ENCODE peak calls at places on chromosomes 3 and 15, in ten cellular contexts. One of them, this sample, is unnamed. For H3K4me1, H3K27me3 and H3K36me3, the result is how much of the 10 kb centered on the place peaks cover.

GRCh38 chr3:116444819-116445290 is 432 bp downstream of the LSAMP start:
- DNase-seq in spleen: no peak
- DNase-seq in IMR-90: no peak
- DNase-seq in left ventricle myocardium inferior: no peak
- DNase-seq in testis: peak
- DNase-seq in CD4-positive, CD25-positive, alpha-beta regulatory T cell: no peak
- DNase-seq in transverse colon: no peak
- DNase-seq in CD8-positive, alpha-beta T cell: no peak
- DNase-seq in GM23338: peak
- DNase-seq in lower lobe of right lung: no peak
- DNase-seq in this sample: no peak

GRCh38 chr3:9183811-9184463 is 65.5 kb downstream of the SRGAP3 start:
- DNase-seq in CD4-positive, CD25-positive, alpha-beta regulatory T cell: no peak
- DNase-seq in lower lobe of right lung: no peak
- DNase-seq in spleen: no peak
- DNase-seq in GM23338: peak
- DNase-seq in left ventricle myocardium inferior: no peak
- DNase-seq in testis: no peak
- DNase-seq in transverse colon: no peak
- DNase-seq in CD8-positive, alpha-beta T cell: no peak
- DNase-seq in IMR-90: no peak
- DNase-seq in this sample: no peak

GRCh38 chr15:91422704-91423254 is 322.7 kb downstream of the SV2B start:
- DNase-seq in CD4-positive, CD25-positive, alpha-beta regulatory T cell: peak
- DNase-seq in transverse colon: no peak
- DNase-seq in lower lobe of right lung: no peak
- DNase-seq in testis: no peak
- DNase-seq in spleen: no peak
- DNase-seq in GM23338: peak
- DNase-seq in left ventricle myocardium inferior: no peak
- DNase-seq in CD8-positive, alpha-beta T cell: no peak
- DNase-seq in IMR-90: no peak
- DNase-seq in this sample: no peak

GRCh38 chr15:52078876-52079700 is 33.5 kb downstream of the BCL2L10 start:
- DNase-seq in transverse colon: peak
- DNase-seq in IMR-90: peak
- DNase-seq in left ventricle myocardium inferior: peak
- DNase-seq in CD4-positive, CD25-positive, alpha-beta regulatory T cell: peak
- DNase-seq in CD8-positive, alpha-beta T cell: peak
- DNase-seq in GM23338: peak
- DNase-seq in spleen: peak
- DNase-seq in lower lobe of right lung: peak
- DNase-seq in testis: peak
- DNase-seq in this sample: peak

GRCh38 chr3:14680716-14681115 is 5.8 kb downstream of the C3orf20 start:
- DNase-seq in transverse colon: no peak
- DNase-seq in lower lobe of right lung: no peak
- DNase-seq in testis: peak
- DNase-seq in GM23338: no peak
- DNase-seq in spleen: no peak
- DNase-seq in CD8-positive, alpha-beta T cell: no peak
- DNase-seq in left ventricle myocardium inferior: no peak
- DNase-seq in CD4-positive, CD25-positive, alpha-beta regulatory T cell: no peak
- DNase-seq in IMR-90: peak
- DNase-seq in this sample: no peak

GRCh38 chr3:31255007-31255603 is 277.6 kb upstream of the STT3B start:
- DNase-seq in lower lobe of right lung: no peak
- DNase-seq in spleen: no peak
- DNase-seq in transverse colon: no peak
- DNase-seq in left ventricle myocardium inferior: no peak
- DNase-seq in IMR-90: no peak
- DNase-seq in testis: no peak
- DNase-seq in GM23338: no peak
- DNase-seq in CD8-positive, alpha-beta T cell: no peak
- DNase-seq in CD4-positive, CD25-positive, alpha-beta regulatory T cell: no peak
- DNase-seq in this sample: no peak

GRCh38 chr15:60026555-60026954 is 22.4 kb downstream of the FOXB1 start:
- DNase-seq in CD4-positive, CD25-positive, alpha-beta regulatory T cell: no peak
- DNase-seq in IMR-90: no peak
- DNase-seq in spleen: no peak
- DNase-seq in testis: peak
- DNase-seq in left ventricle myocardium inferior: no peak
- DNase-seq in transverse colon: no peak
- DNase-seq in CD8-positive, alpha-beta T cell: no peak
- DNase-seq in GM23338: no peak
- DNase-seq in lower lobe of right lung: no peak
- DNase-seq in this sample: no peak

GRCh38 chr3:127672429-127673190 is at the start of gene ABTB1:
- DNase-seq in lower lobe of right lung: peak
- DNase-seq in IMR-90: peak
- DNase-seq in GM23338: peak
- DNase-seq in testis: peak
- DNase-seq in left ventricle myocardium inferior: peak
- DNase-seq in CD4-positive, CD25-positive, alpha-beta regulatory T cell: peak
- DNase-seq in transverse colon: peak
- DNase-seq in CD8-positive, alpha-beta T cell: peak
- DNase-seq in spleen: peak
- DNase-seq in this sample: peak

GRCh38 chr15:39939487-39940452 is 5.9 kb downstream of the EIF2AK4 start:
- DNase-seq in left ventricle myocardium inferior: peak
- DNase-seq in testis: no peak
- DNase-seq in CD4-positive, CD25-positive, alpha-beta regulatory T cell: no peak
- DNase-seq in transverse colon: no peak
- DNase-seq in CD8-positive, alpha-beta T cell: no peak
- DNase-seq in GM23338: no peak
- DNase-seq in lower lobe of right lung: no peak
- DNase-seq in spleen: no peak
- DNase-seq in IMR-90: no peak
- DNase-seq in this sample: no peak

GRCh38 chr3:71185733-71186455 is 397.6 kb downstream of the FOXP1 start:
- DNase-seq in spleen: no peak
- DNase-seq in lower lobe of right lung: no peak
- DNase-seq in IMR-90: peak
- DNase-seq in CD4-positive, CD25-positive, alpha-beta regulatory T cell: peak
- DNase-seq in transverse colon: peak
- DNase-seq in CD8-positive, alpha-beta T cell: peak
- DNase-seq in testis: no peak
- DNase-seq in left ventricle myocardium inferior: no peak
- DNase-seq in GM23338: no peak
- DNase-seq in this sample: no peak

GRCh38 chr3:96831175-96831574 is 16.8 kb downstream of the EPHA6 start:
- DNase-seq in testis: no peak
- DNase-seq in spleen: no peak
- DNase-seq in IMR-90: no peak
- DNase-seq in lower lobe of right lung: no peak
- DNase-seq in CD8-positive, alpha-beta T cell: no peak
- DNase-seq in GM23338: no peak
- DNase-seq in transverse colon: no peak
- DNase-seq in CD4-positive, CD25-positive, alpha-beta regulatory T cell: no peak
- DNase-seq in left ventricle myocardium inferior: no peak
- DNase-seq in this sample: no peak

GRCh38 chr15:38844683-38845195 is 280.1 kb upstream of the RASGRP1 start:
- DNase-seq in testis: no peak
- DNase-seq in lower lobe of right lung: no peak
- DNase-seq in spleen: no peak
- DNase-seq in GM23338: no peak
- DNase-seq in CD4-positive, CD25-positive, alpha-beta regulatory T cell: no peak
- DNase-seq in left ventricle myocardium inferior: no peak
- DNase-seq in IMR-90: peak
- DNase-seq in transverse colon: no peak
- DNase-seq in CD8-positive, alpha-beta T cell: no peak
- DNase-seq in this sample: no peak

GRCh38 chr15:96362001-96362758 is 31.7 kb downstream of the NR2F2 start:
- DNase-seq in testis: no peak
- DNase-seq in GM23338: peak
- DNase-seq in IMR-90: no peak
- DNase-seq in left ventricle myocardium inferior: no peak
- DNase-seq in CD4-positive, CD25-positive, alpha-beta regulatory T cell: no peak
- DNase-seq in spleen: no peak
- DNase-seq in CD8-positive, alpha-beta T cell: no peak
- DNase-seq in transverse colon: no peak
- DNase-seq in lower lobe of right lung: no peak
- DNase-seq in this sample: no peak

GRCh38 chr3:66303556-66303955 is 82.8 kb downstream of the SLC25A26 start:
- DNase-seq in CD4-positive, CD25-positive, alpha-beta regulatory T cell: peak
- DNase-seq in CD8-positive, alpha-beta T cell: peak
- DNase-seq in transverse colon: no peak
- DNase-seq in lower lobe of right lung: no peak
- DNase-seq in GM23338: no peak
- DNase-seq in testis: no peak
- DNase-seq in IMR-90: no peak
- DNase-seq in left ventricle myocardium inferior: no peak
- DNase-seq in spleen: no peak
- DNase-seq in this sample: no peak

DNA sequence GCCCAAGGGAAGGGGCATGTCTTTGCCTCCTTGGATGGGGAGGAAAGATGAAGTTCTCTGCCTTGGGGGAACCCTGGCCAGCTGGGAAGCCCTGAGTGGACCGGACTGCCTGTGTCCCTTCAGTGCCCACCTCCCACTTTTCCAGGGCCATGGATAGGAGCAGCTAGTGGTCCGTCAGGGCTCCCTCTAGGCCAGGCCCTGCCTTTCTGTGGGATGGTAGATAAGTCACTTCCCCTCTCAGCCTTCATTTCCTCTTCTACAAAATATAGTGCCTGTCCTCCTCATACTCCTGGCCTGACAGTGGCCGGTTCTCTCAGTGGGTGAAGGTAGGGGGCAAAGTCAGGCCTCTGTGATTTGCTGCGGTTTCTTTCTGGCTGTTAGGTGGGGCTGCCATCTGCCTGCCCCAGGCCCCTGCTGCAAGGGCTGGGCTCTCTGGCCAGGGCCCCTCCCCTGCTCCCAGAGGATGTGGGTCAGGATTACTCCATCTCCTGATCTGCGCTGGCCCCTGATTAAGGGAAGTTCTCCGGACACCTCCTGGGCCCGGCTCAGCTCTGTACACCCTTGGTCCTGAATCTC is 1.4 kb downstream of the PLEKHO2 start:
- DNase-seq in spleen: peak
- DNase-seq in CD4-positive, CD25-positive, alpha-beta regulatory T cell: peak
- DNase-seq in transverse colon: peak
- DNase-seq in left ventricle myocardium inferior: peak
- DNase-seq in testis: no peak
- DNase-seq in GM23338: no peak
- DNase-seq in lower lobe of right lung: peak
- DNase-seq in IMR-90: peak
- DNase-seq in CD8-positive, alpha-beta T cell: no peak
- DNase-seq in this sample: no peak
- H3K4me1 ChIP-seq in spleen: half or more
- H3K4me1 ChIP-seq in CD4-positive, CD25-positive, alpha-beta regulatory T cell: half or more
- H3K4me1 ChIP-seq in transverse colon: half or more
- H3K4me1 ChIP-seq in left ventricle myocardium inferior: half or more
- H3K4me1 ChIP-seq in testis: under half
- H3K4me1 ChIP-seq in GM23338: half or more
- H3K4me1 ChIP-seq in lower lobe of right lung: half or more
- H3K4me1 ChIP-seq in IMR-90: under half
- H3K4me1 ChIP-seq in CD8-positive, alpha-beta T cell: half or more
- H3K4me1 ChIP-seq in this sample: under half

GRCh38 chr3:156395961-156396700 is 158.8 kb downstream of the SSR3 start:
- DNase-seq in left ventricle myocardium inferior: no peak
- DNase-seq in IMR-90: no peak
- DNase-seq in transverse colon: no peak
- DNase-seq in lower lobe of right lung: no peak
- DNase-seq in CD8-positive, alpha-beta T cell: no peak
- DNase-seq in GM23338: no peak
- DNase-seq in testis: no peak
- DNase-seq in CD4-positive, CD25-positive, alpha-beta regulatory T cell: no peak
- DNase-seq in spleen: no peak
- DNase-seq in this sample: no peak
- H3K27me3 ChIP-seq in left ventricle myocardium inferior: under half
- H3K27me3 ChIP-seq in IMR-90: under half
- H3K27me3 ChIP-seq in transverse colon: under half
- H3K27me3 ChIP-seq in lower lobe of right lung: under half
- H3K27me3 ChIP-seq in CD8-positive, alpha-beta T cell: under half
- H3K27me3 ChIP-seq in GM23338: under half
- H3K27me3 ChIP-seq in testis: under half
- H3K27me3 ChIP-seq in CD4-positive, CD25-positive, alpha-beta regulatory T cell: under half
- H3K27me3 ChIP-seq in spleen: under half
- H3K27me3 ChIP-seq in this sample: under half

DNA sequence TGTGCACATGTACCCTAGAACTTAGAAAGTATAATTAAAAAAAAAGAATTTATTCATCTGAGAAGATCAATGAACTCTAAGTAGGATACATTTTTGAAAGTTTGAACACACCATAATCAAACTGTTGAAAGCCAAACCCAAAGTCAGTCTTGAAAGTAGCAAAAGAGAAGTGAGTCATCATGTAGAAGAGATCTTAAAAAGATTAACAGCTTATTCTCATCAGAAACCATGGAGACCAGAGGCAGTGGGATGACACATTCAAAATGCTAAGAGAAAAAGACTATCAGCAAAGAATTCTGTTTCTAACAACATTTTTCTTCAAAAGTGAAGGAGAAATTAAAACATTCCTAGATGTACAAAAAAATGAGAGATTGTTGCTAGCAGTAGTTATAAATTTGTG is 60.7 kb downstream of the TIMP4 start:
- DNase-seq in lower lobe of right lung: no peak
- DNase-seq in testis: no peak
- DNase-seq in CD4-positive, CD25-positive, alpha-beta regulatory T cell: no peak
- DNase-seq in left ventricle myocardium inferior: no peak
- DNase-seq in CD8-positive, alpha-beta T cell: no peak
- DNase-seq in IMR-90: no peak
- DNase-seq in transverse colon: no peak
- DNase-seq in GM23338: no peak
- DNase-seq in spleen: no peak
- DNase-seq in this sample: no peak
- H3K36me3 ChIP-seq in lower lobe of right lung: under half
- H3K36me3 ChIP-seq in testis: under half
- H3K36me3 ChIP-seq in CD4-positive, CD25-positive, alpha-beta regulatory T cell: under half
- H3K36me3 ChIP-seq in left ventricle myocardium inferior: under half
- H3K36me3 ChIP-seq in CD8-positive, alpha-beta T cell: under half
- H3K36me3 ChIP-seq in IMR-90: under half
- H3K36me3 ChIP-seq in transverse colon: under half
- H3K36me3 ChIP-seq in GM23338: under half
- H3K36me3 ChIP-seq in spleen: under half
- H3K36me3 ChIP-seq in this sample: under half

DNA sequence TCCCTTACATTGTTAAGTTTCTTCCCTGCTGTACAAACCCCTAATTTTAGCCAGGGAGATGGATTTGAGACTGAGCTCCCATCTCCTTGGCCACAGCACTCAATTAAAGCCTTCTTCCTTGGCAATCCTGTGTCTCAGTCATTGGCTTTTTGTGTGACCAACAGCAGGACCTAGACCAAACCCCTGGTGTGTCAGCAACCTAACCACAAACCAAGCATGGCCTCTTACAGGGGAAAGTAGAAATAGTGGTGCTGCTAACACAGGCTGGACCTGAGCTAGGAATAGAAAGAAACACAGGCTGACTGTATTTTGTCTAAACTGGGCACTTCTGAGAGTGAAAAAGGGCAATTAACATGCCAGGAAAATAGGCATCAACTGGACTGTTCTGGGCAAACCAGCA is 37.9 kb downstream of the PPCDC start:
- DNase-seq in transverse colon: no peak
- DNase-seq in lower lobe of right lung: no peak
- DNase-seq in testis: no peak
- DNase-seq in CD4-positive, CD25-positive, alpha-beta regulatory T cell: no peak
- DNase-seq in spleen: no peak
- DNase-seq in left ventricle myocardium inferior: no peak
- DNase-seq in GM23338: no peak
- DNase-seq in IMR-90: peak
- DNase-seq in CD8-positive, alpha-beta T cell: no peak
- DNase-seq in this sample: no peak
- H3K4me1 ChIP-seq in transverse colon: under half
- H3K4me1 ChIP-seq in lower lobe of right lung: under half
- H3K4me1 ChIP-seq in testis: under half
- H3K4me1 ChIP-seq in CD4-positive, CD25-positive, alpha-beta regulatory T cell: under half
- H3K4me1 ChIP-seq in spleen: under half
- H3K4me1 ChIP-seq in left ventricle myocardium inferior: half or more
- H3K4me1 ChIP-seq in GM23338: under half
- H3K4me1 ChIP-seq in IMR-90: under half
- H3K4me1 ChIP-seq in CD8-positive, alpha-beta T cell: under half
- H3K4me1 ChIP-seq in this sample: under half

This sample was measured in pancreas.